ENCODE peak calls at places on chromosomes 3 and 15, in four cellular contexts. J, Z, H and P are unnamed samples.

GRCh38 chr3:107981471-107982111 is 109.2 kb downstream of the CD47 start:
- DNase-seq in J (no peak), Z (no peak), H (no peak), P (no peak)

GRCh38 chr3:149376728-149377407 is 581 bp downstream of the TM4SF1 start:
- DNase-seq in J (no peak), Z (no peak), H (no peak), P (no peak)

GRCh38 chr3:111539351-111540331 is 2.4 kb upstream of the CD96 start:
- DNase-seq in J (peak; percentile 63), Z (peak; percentile 6), H (peak; percentile 34), P (peak; percentile 38)

GRCh38 chr3:187943677-187944390 is 198.6 kb upstream of the BCL6 start:
- DNase-seq in J (peak; percentile 81), Z (no peak), H (peak; percentile 22), P (no peak)

GRCh38 chr15:68192804-68193521 is 12.2 kb downstream of the CALML4 start:
- DNase-seq in J (no peak), Z (no peak), H (no peak), P (no peak)

GRCh38 chr3:124885466-124886167 is 1.5 kb downstream of the ITGB5 start:
- DNase-seq in J (peak; percentile 40), Z (no peak), H (no peak), P (no peak)

GRCh38 chr15:59294574-59294960 is 78.1 kb downstream of the MYO1E start:
- DNase-seq in J (peak; percentile 77), Z (no peak), H (no peak), P (no peak)

GRCh38 chr3:10962481-10963036 is 30.0 kb upstream of the SLC6A1 start:
- DNase-seq in J (no peak), Z (no peak), H (no peak), P (no peak)

GRCh38 chr3:171838218-171838720 is 4.9 kb upstream of the TMEM212 start:
- DNase-seq in J (peak; percentile 62), Z (no peak), H (peak; percentile 90), P (no peak)

GRCh38 chr3:134463676-134464611 is 21.8 kb downstream of the ANAPC13 start:
- DNase-seq in J (no peak), Z (no peak), H (no peak), P (no peak)

GRCh38 chr15:90879730-90880366 is 4.5 kb upstream of the FES start:
- DNase-seq in J (no peak), Z (no peak), H (no peak), P (no peak)

GRCh38 chr3:48446425-48447193 is at the start of gene ATRIP:
- DNase-seq in J (peak; percentile 89), Z (peak; percentile 92), H (peak; percentile 80), P (no peak)
- TF ChIP-seq REST in J (no peak), Z (no peak), H (no peak), P (no peak)

DNA sequence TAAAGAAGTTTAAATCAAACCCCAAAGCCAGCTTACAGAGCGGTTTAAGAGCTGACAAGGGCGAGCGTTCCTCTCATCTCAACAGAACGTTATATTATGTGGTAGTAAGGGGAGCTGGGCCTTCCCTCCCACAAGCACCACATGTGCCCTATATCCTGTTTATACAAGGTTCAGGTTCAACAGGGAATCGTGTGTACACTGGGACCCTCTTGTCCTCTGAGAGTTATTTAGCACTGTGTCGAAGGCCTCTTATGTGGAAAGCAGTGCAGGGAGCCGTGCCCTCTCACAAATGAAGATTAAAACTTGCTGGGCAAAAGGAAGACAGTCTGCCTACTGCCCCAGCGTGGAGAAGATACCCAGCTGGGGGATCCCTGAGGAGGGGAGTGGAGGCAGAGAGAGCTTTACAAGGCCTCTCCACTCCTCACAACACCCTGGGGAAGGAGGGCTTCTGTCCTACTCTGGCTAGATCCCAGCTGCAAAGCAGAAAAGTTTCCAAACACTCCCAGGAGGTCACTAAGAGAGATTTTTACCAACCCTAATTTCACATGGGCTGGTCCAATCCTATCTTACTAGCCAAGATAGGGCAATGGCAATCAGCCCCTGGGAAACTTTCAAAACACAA is 2.9 kb downstream of the TLE3 start:
- DNase-seq in J (no peak), Z (no peak), H (peak; percentile 47), P (no peak)
- TF ChIP-seq POLR2AphosphoS2 in J (no peak), Z (no peak), H (no peak), P (no peak)

GRCh38 chr3:77247063-77247462 is 207.2 kb downstream of the ROBO2 start:
- DNase-seq in J (no peak), Z (no peak), H (no peak), P (no peak)
- TF ChIP-seq REST in J (no peak), Z (no peak), H (no peak), P (no peak)

GRCh38 chr3:177725165-177725564 is 527.9 kb upstream of the TBL1XR1 start:
- DNase-seq in J (no peak), Z (no peak), H (no peak), P (no peak)

GRCh38 chr3:177726807-177727206 is 529.5 kb upstream of the TBL1XR1 start:
- DNase-seq in J (no peak), Z (no peak), H (no peak), P (no peak)

GRCh38 chr3:177724020-177724638 is 526.8 kb upstream of the TBL1XR1 start:
- DNase-seq in J (no peak), Z (no peak), H (no peak), P (no peak)

GRCh38 chr3:177721864-177722370 is 524.6 kb upstream of the TBL1XR1 start:
- DNase-seq in J (no peak), Z (no peak), H (no peak), P (no peak)

DNA sequence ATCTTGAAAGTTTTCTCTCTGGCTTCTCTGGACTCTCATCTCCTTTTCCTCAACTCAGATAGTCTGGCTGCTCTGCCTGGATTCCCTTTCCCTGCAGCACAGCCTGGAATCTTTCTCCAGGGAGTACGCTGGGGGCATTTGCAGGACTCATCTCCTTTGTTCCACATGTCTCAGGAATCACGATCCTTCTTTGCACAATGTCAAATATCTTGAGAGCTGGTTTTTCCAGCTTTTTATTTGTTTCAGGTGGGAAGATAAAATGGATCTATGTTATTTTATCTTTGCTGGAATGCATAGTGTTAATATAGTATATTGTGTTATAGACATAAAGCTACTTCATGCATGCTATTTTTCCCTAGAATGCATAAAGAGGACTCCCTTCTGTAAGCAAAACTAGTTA is 525.1 kb upstream of the TBL1XR1 start:
- DNase-seq in J (no peak), Z (no peak), H (no peak), P (no peak)
- TF ChIP-seq POLR2AphosphoS2 in J (no peak), Z (no peak), H (no peak), P (no peak)

GRCh38 chr3:32321095-32321835 is 70.4 kb upstream of the CMTM7 start:
- DNase-seq in J (no peak), Z (no peak), H (no peak), P (no peak)

GRCh38 chr3:32320080-32320479 is 71.6 kb upstream of the CMTM7 start:
- DNase-seq in J (no peak), Z (no peak), H (no peak), P (no peak)

GRCh38 chr3:32316976-32317375 is 74.7 kb upstream of the CMTM7 start:
- DNase-seq in J (no peak), Z (no peak), H (peak; percentile 50), P (no peak)

GRCh38 chr3:32322311-32322710 is 69.3 kb upstream of the CMTM7 start:
- DNase-seq in J (no peak), Z (no peak), H (no peak), P (no peak)

DNA sequence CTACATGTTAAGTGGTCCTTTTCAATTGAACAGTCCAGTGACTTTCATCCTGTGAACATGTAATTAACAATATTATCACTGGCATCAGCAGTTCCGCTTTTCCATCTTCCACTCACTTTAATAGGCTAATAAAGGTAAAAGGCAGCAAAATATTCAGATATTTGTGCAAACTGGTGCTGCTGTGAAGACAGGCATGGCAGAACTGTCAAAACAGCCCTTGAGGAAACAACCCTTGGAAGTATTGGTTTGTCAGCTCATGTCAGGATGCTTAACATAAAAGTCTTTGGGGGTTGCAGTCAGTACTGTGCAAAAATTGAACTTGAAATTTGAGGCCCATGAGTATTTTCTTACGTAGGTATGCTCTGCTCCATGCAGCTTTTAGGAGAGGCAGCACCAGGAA is 72.0 kb upstream of the CMTM7 start:
- DNase-seq in J (no peak), Z (no peak), H (no peak), P (no peak)
- TF ChIP-seq REST in J (no peak), Z (no peak), H (no peak), P (no peak)

DNA sequence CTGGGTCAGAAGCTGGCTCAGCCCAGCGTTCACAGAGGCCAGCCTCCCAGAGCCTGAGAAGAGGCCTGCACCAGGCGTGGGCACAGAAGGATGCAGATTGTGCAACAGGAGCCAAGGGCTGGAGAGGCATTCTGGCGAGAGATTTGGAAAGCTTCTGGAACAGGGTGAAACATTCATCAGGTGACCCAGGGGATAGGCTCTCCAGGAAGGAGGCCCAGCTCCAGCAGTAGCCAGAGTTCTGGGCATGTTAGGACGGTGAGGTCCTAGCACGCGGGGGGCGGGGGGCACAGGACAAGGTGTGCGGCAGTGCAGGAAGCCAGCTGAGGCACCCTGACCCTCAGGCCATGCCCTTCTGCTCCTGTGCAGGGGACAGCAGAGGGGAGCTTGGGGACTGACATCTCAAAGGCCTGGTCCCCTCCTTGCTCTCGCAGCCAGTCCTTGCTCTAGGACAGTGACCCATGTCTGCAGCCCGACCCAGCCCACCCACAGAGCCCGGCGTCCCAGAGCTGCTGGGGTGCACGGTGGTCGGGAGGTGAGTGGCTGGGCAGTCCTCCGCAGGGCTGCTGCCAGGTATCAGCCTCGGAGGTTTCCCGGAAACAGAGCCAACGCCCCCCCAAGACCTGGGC is 111.7 kb upstream of the KLF13 start:
- DNase-seq in J (peak; percentile 35), Z (no peak), H (no peak), P (no peak)
- TF ChIP-seq POLR2AphosphoS2 in J (no peak), Z (no peak), H (no peak), P (no peak)

DNA sequence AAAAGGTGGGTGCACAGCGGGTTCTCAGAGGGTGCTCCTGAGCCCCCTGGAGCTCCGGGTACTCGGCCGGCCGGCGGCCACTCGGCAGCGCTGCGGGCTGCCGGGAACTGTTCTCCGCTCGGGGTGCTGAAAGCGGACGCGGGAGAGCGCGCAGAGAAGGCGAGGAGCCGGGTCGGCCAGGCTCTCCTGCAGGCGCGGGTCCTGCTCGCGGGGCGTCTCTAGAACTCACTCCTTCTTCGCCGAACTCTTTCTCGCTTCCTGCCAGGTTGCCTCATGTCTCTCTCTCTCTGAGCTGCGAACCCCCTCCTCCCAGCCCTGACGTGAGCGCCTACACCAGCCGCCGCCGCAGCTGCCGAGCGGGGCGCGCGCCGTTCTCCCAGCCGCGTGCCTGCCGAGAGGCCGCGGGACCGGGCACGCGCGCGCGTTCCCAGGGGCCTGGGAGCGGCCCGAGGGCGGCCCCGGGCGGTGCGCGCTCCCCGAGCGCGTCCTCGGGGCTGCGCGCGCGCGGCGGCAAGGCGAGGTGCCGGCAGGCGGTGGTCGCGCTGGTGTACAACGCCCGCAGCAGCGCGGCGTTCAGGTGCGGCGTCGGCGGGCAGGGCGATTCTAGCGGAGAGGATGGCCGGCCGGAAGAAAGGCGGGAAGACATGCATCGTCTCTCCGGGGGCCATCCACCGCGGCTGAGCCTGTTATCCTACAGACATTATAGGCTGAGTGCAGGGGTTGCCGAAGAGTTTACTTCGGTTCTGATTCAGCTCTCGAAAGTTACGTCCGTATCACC is at the start of gene PEX5L:
- DNase-seq in J (no peak), Z (no peak), H (peak; percentile 2), P (no peak)
- TF ChIP-seq REST in J (peak; percentile 41), Z (no peak), H (peak; percentile 75), P (peak; percentile 97)